ENCODE peak calls at places on chromosomes 3 and 15, in six cellular contexts. One of them, this sample, is unnamed.

GRCh38 chr15:37877851-37878577 is 56.4 kb upstream of the TMCO5A start:
- DNase-seq in activated CD8-positive, alpha-beta T cell treated with anti-CD3 and anti-CD28 coated beads for 36 hours: no peak
- DNase-seq in HTR-8/SVneo: peak
- DNase-seq in fibroblast of pulmonary artery: peak
- DNase-seq in NCI-H2081: no peak
- DNase-seq in AG04450: peak
- DNase-seq in this sample: no peak

GRCh38 chr3:185316740-185317407 is 46.1 kb upstream of the MAP3K13 start:
- DNase-seq in activated CD8-positive, alpha-beta T cell treated with anti-CD3 and anti-CD28 coated beads for 36 hours: no peak
- DNase-seq in HTR-8/SVneo: no peak
- DNase-seq in fibroblast of pulmonary artery: peak
- DNase-seq in NCI-H2081: no peak
- DNase-seq in AG04450: no peak
- DNase-seq in this sample: peak

GRCh38 chr15:80931721-80932609 is 57.7 kb downstream of the MESD start:
- DNase-seq in activated CD8-positive, alpha-beta T cell treated with anti-CD3 and anti-CD28 coated beads for 36 hours: no peak
- DNase-seq in HTR-8/SVneo: no peak
- DNase-seq in fibroblast of pulmonary artery: no peak
- DNase-seq in NCI-H2081: no peak
- DNase-seq in AG04450: no peak
- DNase-seq in this sample: no peak

GRCh38 chr15:78208887-78209645 is 25.3 kb downstream of the ACSBG1 start:
- DNase-seq in activated CD8-positive, alpha-beta T cell treated with anti-CD3 and anti-CD28 coated beads for 36 hours: no peak
- DNase-seq in HTR-8/SVneo: no peak
- DNase-seq in fibroblast of pulmonary artery: no peak
- DNase-seq in NCI-H2081: no peak
- DNase-seq in AG04450: no peak
- DNase-seq in this sample: no peak

GRCh38 chr15:80182611-80183210 is 29.9 kb downstream of the FAH start:
- DNase-seq in activated CD8-positive, alpha-beta T cell treated with anti-CD3 and anti-CD28 coated beads for 36 hours: no peak
- DNase-seq in HTR-8/SVneo: no peak
- DNase-seq in fibroblast of pulmonary artery: peak
- DNase-seq in NCI-H2081: no peak
- DNase-seq in AG04450: peak
- DNase-seq in this sample: no peak

GRCh38 chr15:90680371-90680935 is 36.7 kb upstream of the BLM start:
- DNase-seq in activated CD8-positive, alpha-beta T cell treated with anti-CD3 and anti-CD28 coated beads for 36 hours: no peak
- DNase-seq in HTR-8/SVneo: peak
- DNase-seq in fibroblast of pulmonary artery: peak
- DNase-seq in NCI-H2081: no peak
- DNase-seq in AG04450: peak
- DNase-seq in this sample: peak

GRCh38 chr15:73919706-73920105 is 6.6 kb upstream of the LOXL1 start:
- DNase-seq in activated CD8-positive, alpha-beta T cell treated with anti-CD3 and anti-CD28 coated beads for 36 hours: no peak
- DNase-seq in HTR-8/SVneo: no peak
- DNase-seq in fibroblast of pulmonary artery: no peak
- DNase-seq in NCI-H2081: no peak
- DNase-seq in AG04450: no peak
- DNase-seq in this sample: no peak

GRCh38 chr3:28322464-28322863 is 26.1 kb upstream of the ZCWPW2 start:
- DNase-seq in activated CD8-positive, alpha-beta T cell treated with anti-CD3 and anti-CD28 coated beads for 36 hours: no peak
- DNase-seq in HTR-8/SVneo: no peak
- DNase-seq in fibroblast of pulmonary artery: peak
- DNase-seq in NCI-H2081: no peak
- DNase-seq in AG04450: no peak
- DNase-seq in this sample: peak

GRCh38 chr15:92797168-92798052 is 102.7 kb upstream of the CHD2 start:
- DNase-seq in activated CD8-positive, alpha-beta T cell treated with anti-CD3 and anti-CD28 coated beads for 36 hours: peak
- DNase-seq in HTR-8/SVneo: peak
- DNase-seq in fibroblast of pulmonary artery: peak
- DNase-seq in NCI-H2081: peak
- DNase-seq in AG04450: peak
- DNase-seq in this sample: peak

GRCh38 chr3:5219216-5219615 is 31.7 kb downstream of the EDEM1 start:
- DNase-seq in activated CD8-positive, alpha-beta T cell treated with anti-CD3 and anti-CD28 coated beads for 36 hours: no peak
- DNase-seq in HTR-8/SVneo: no peak
- DNase-seq in fibroblast of pulmonary artery: no peak
- DNase-seq in NCI-H2081: no peak
- DNase-seq in AG04450: no peak
- DNase-seq in this sample: no peak

GRCh38 chr3:43076857-43077256 is 29.0 kb downstream of the POMGNT2 start:
- DNase-seq in activated CD8-positive, alpha-beta T cell treated with anti-CD3 and anti-CD28 coated beads for 36 hours: no peak
- DNase-seq in HTR-8/SVneo: no peak
- DNase-seq in fibroblast of pulmonary artery: peak
- DNase-seq in NCI-H2081: no peak
- DNase-seq in AG04450: no peak
- DNase-seq in this sample: no peak

This sample was measured in kidney glomerular epithelial cell.